ENCODE peak calls at places on chromosome 1, in six cellular contexts. One of them, this sample, is unnamed. For H3K27me3, the result is how much of the 10 kb centered on the place peaks cover.

GRCh38 chr1:23613191-23614126 is 54.2 kb upstream of the ID3 start:
- DNase-seq in CD8-positive, alpha-beta T cell: peak
- DNase-seq in BJ: no peak
- DNase-seq in cardiac muscle cell: no peak
- DNase-seq in left ventricle myocardium inferior: no peak
- DNase-seq in heart left ventricle: no peak
- DNase-seq in this sample: no peak

GRCh38 chr1:228272831-228273571 is 65.2 kb downstream of the OBSCN start:
- DNase-seq in BJ: no peak
- DNase-seq in heart left ventricle: peak
- DNase-seq in cardiac muscle cell: no peak
- DNase-seq in left ventricle myocardium inferior: peak
- DNase-seq in CD8-positive, alpha-beta T cell: no peak
- DNase-seq in this sample: no peak

GRCh38 chr1:8348777-8349472 is 31.0 kb downstream of the SLC45A1 start:
- DNase-seq in cardiac muscle cell: peak
- DNase-seq in BJ: no peak
- DNase-seq in CD8-positive, alpha-beta T cell: peak
- DNase-seq in left ventricle myocardium inferior: peak
- DNase-seq in heart left ventricle: peak
- DNase-seq in this sample: no peak

GRCh38 chr1:170495006-170495405 is 37.0 kb upstream of the GORAB start:
- DNase-seq in heart left ventricle: no peak
- DNase-seq in left ventricle myocardium inferior: no peak
- DNase-seq in CD8-positive, alpha-beta T cell: no peak
- DNase-seq in cardiac muscle cell: no peak
- DNase-seq in BJ: no peak
- DNase-seq in this sample: no peak

GRCh38 chr1:4318720-4319119 is 335.7 kb upstream of the AJAP1 start:
- DNase-seq in cardiac muscle cell: no peak
- DNase-seq in CD8-positive, alpha-beta T cell: no peak
- DNase-seq in heart left ventricle: no peak
- DNase-seq in left ventricle myocardium inferior: no peak
- DNase-seq in BJ: no peak
- DNase-seq in this sample: no peak

GRCh38 chr1:228139406-228139930 is 611 bp upstream of the GUK1 start:
- DNase-seq in BJ: no peak
- DNase-seq in CD8-positive, alpha-beta T cell: no peak
- DNase-seq in cardiac muscle cell: no peak
- DNase-seq in left ventricle myocardium inferior: no peak
- DNase-seq in heart left ventricle: no peak
- DNase-seq in this sample: no peak

GRCh38 chr1:71641013-71641412 is 560.2 kb upstream of the ZRANB2 start:
- DNase-seq in CD8-positive, alpha-beta T cell: no peak
- DNase-seq in heart left ventricle: no peak
- DNase-seq in left ventricle myocardium inferior: no peak
- DNase-seq in BJ: no peak
- DNase-seq in cardiac muscle cell: no peak
- DNase-seq in this sample: no peak

GRCh38 chr1:45522324-45523104 is 830 bp upstream of the PRDX1 start:
- DNase-seq in CD8-positive, alpha-beta T cell: no peak
- DNase-seq in BJ: peak
- DNase-seq in cardiac muscle cell: no peak
- DNase-seq in heart left ventricle: no peak
- DNase-seq in left ventricle myocardium inferior: no peak
- DNase-seq in this sample: no peak

GRCh38 chr1:66981679-66982078 is 56.9 kb downstream of the MIER1 start:
- DNase-seq in BJ: no peak
- DNase-seq in cardiac muscle cell: no peak
- DNase-seq in heart left ventricle: peak
- DNase-seq in CD8-positive, alpha-beta T cell: peak
- DNase-seq in left ventricle myocardium inferior: no peak
- DNase-seq in this sample: no peak

GRCh38 chr1:96999191-96999590 is 277.6 kb downstream of the PTBP2 start:
- DNase-seq in heart left ventricle: no peak
- DNase-seq in left ventricle myocardium inferior: no peak
- DNase-seq in BJ: no peak
- DNase-seq in CD8-positive, alpha-beta T cell: no peak
- DNase-seq in cardiac muscle cell: no peak
- DNase-seq in this sample: no peak

GRCh38 chr1:233341117-233341516 is 13.6 kb downstream of the MAP3K21 start:
- DNase-seq in heart left ventricle: no peak
- DNase-seq in cardiac muscle cell: no peak
- DNase-seq in BJ: no peak
- DNase-seq in left ventricle myocardium inferior: no peak
- DNase-seq in CD8-positive, alpha-beta T cell: no peak
- DNase-seq in this sample: no peak

GRCh38 chr1:215529111-215529510 is 38.0 kb upstream of the KCTD3 start:
- DNase-seq in left ventricle myocardium inferior: no peak
- DNase-seq in CD8-positive, alpha-beta T cell: no peak
- DNase-seq in BJ: no peak
- DNase-seq in heart left ventricle: no peak
- DNase-seq in cardiac muscle cell: no peak
- DNase-seq in this sample: no peak

GRCh38 chr1:235295902-235296350 is 32.1 kb downstream of the ARID4B start:
- DNase-seq in left ventricle myocardium inferior: no peak
- DNase-seq in BJ: no peak
- DNase-seq in CD8-positive, alpha-beta T cell: no peak
- DNase-seq in cardiac muscle cell: no peak
- DNase-seq in heart left ventricle: no peak
- DNase-seq in this sample: peak

GRCh38 chr1:3902546-3902945 is 2.5 kb upstream of the C1orf174 start:
- DNase-seq in CD8-positive, alpha-beta T cell: no peak
- DNase-seq in heart left ventricle: no peak
- DNase-seq in BJ: no peak
- DNase-seq in cardiac muscle cell: no peak
- DNase-seq in left ventricle myocardium inferior: no peak
- DNase-seq in this sample: no peak

GRCh38 chr1:56153276-56153675 is 426.1 kb downstream of the PLPP3 start:
- DNase-seq in left ventricle myocardium inferior: no peak
- DNase-seq in heart left ventricle: no peak
- DNase-seq in CD8-positive, alpha-beta T cell: no peak
- DNase-seq in BJ: no peak
- DNase-seq in cardiac muscle cell: no peak
- DNase-seq in this sample: no peak

GRCh38 chr1:30805301-30806003 is 47.9 kb upstream of the LAPTM5 start:
- DNase-seq in CD8-positive, alpha-beta T cell: no peak
- DNase-seq in BJ: no peak
- DNase-seq in left ventricle myocardium inferior: no peak
- DNase-seq in cardiac muscle cell: no peak
- DNase-seq in heart left ventricle: no peak
- DNase-seq in this sample: no peak

GRCh38 chr1:154727409-154727808 is 119.4 kb upstream of the ADAR start:
- DNase-seq in left ventricle myocardium inferior: no peak
- DNase-seq in CD8-positive, alpha-beta T cell: no peak
- DNase-seq in cardiac muscle cell: no peak
- DNase-seq in heart left ventricle: no peak
- DNase-seq in BJ: no peak
- DNase-seq in this sample: no peak

GRCh38 chr1:221565718-221566117 is 176.2 kb downstream of the DUSP10 start:
- DNase-seq in CD8-positive, alpha-beta T cell: no peak
- DNase-seq in cardiac muscle cell: peak
- DNase-seq in heart left ventricle: no peak
- DNase-seq in BJ: no peak
- DNase-seq in left ventricle myocardium inferior: no peak
- DNase-seq in this sample: no peak

GRCh38 chr1:207863893-207864535 is 46.9 kb downstream of the CD34 start:
- DNase-seq in CD8-positive, alpha-beta T cell: peak
- DNase-seq in heart left ventricle: no peak
- DNase-seq in cardiac muscle cell: no peak
- DNase-seq in left ventricle myocardium inferior: no peak
- DNase-seq in BJ: no peak
- DNase-seq in this sample: no peak

GRCh38 chr1:76425843-76426145 is 351.2 kb downstream of the ST6GALNAC3 start:
- DNase-seq in heart left ventricle: no peak
- DNase-seq in BJ: no peak
- DNase-seq in CD8-positive, alpha-beta T cell: no peak
- DNase-seq in cardiac muscle cell: no peak
- DNase-seq in left ventricle myocardium inferior: no peak
- DNase-seq in this sample: no peak

GRCh38 chr1:11817192-11817591 is 11.2 kb downstream of the CLCN6 start:
- DNase-seq in BJ: no peak
- DNase-seq in CD8-positive, alpha-beta T cell: no peak
- DNase-seq in heart left ventricle: no peak
- DNase-seq in cardiac muscle cell: no peak
- DNase-seq in left ventricle myocardium inferior: no peak
- DNase-seq in this sample: no peak

GRCh38 chr1:161082996-161083742 is 6.2 kb downstream of the NECTIN4 start:
- DNase-seq in heart left ventricle: no peak
- DNase-seq in BJ: peak
- DNase-seq in left ventricle myocardium inferior: peak
- DNase-seq in CD8-positive, alpha-beta T cell: no peak
- DNase-seq in cardiac muscle cell: no peak
- DNase-seq in this sample: peak

GRCh38 chr1:64090436-64090835 is 113.0 kb upstream of the UBE2U start:
- DNase-seq in BJ: no peak
- DNase-seq in left ventricle myocardium inferior: no peak
- DNase-seq in CD8-positive, alpha-beta T cell: no peak
- DNase-seq in cardiac muscle cell: no peak
- DNase-seq in heart left ventricle: no peak
- DNase-seq in this sample: no peak

GRCh38 chr1:100627018-100627716 is 89.2 kb downstream of the GPR88 start:
- DNase-seq in heart left ventricle: no peak
- DNase-seq in BJ: no peak
- DNase-seq in cardiac muscle cell: no peak
- DNase-seq in CD8-positive, alpha-beta T cell: no peak
- DNase-seq in left ventricle myocardium inferior: no peak
- DNase-seq in this sample: no peak

GRCh38 chr1:159341736-159342135 is 39.6 kb downstream of the FCER1A start:
- DNase-seq in left ventricle myocardium inferior: no peak
- DNase-seq in heart left ventricle: no peak
- DNase-seq in cardiac muscle cell: no peak
- DNase-seq in BJ: no peak
- DNase-seq in CD8-positive, alpha-beta T cell: no peak
- DNase-seq in this sample: no peak

GRCh38 chr1:234505774-234506114 is 26.8 kb upstream of the TARBP1 start:
- DNase-seq in left ventricle myocardium inferior: no peak
- DNase-seq in BJ: peak
- DNase-seq in cardiac muscle cell: no peak
- DNase-seq in CD8-positive, alpha-beta T cell: no peak
- DNase-seq in heart left ventricle: no peak
- DNase-seq in this sample: no peak

GRCh38 chr1:91699339-91699970 is 186.5 kb downstream of the TGFBR3 start:
- DNase-seq in CD8-positive, alpha-beta T cell: no peak
- DNase-seq in left ventricle myocardium inferior: peak
- DNase-seq in BJ: peak
- DNase-seq in heart left ventricle: peak
- DNase-seq in cardiac muscle cell: peak
- DNase-seq in this sample: no peak

GRCh38 chr1:155801149-155801548 is 55.9 kb downstream of the GON4L start:
- DNase-seq in CD8-positive, alpha-beta T cell: no peak
- DNase-seq in BJ: no peak
- DNase-seq in left ventricle myocardium inferior: no peak
- DNase-seq in cardiac muscle cell: no peak
- DNase-seq in heart left ventricle: no peak
- DNase-seq in this sample: no peak

GRCh38 chr1:81834921-81835698 is 34.4 kb downstream of the ADGRL2 start:
- DNase-seq in left ventricle myocardium inferior: peak
- DNase-seq in BJ: no peak
- DNase-seq in cardiac muscle cell: no peak
- DNase-seq in heart left ventricle: peak
- DNase-seq in CD8-positive, alpha-beta T cell: no peak
- DNase-seq in this sample: no peak

GRCh38 chr1:10980841-10981727 is 31.4 kb upstream of the TARDBP start:
- DNase-seq in CD8-positive, alpha-beta T cell: no peak
- DNase-seq in left ventricle myocardium inferior: peak
- DNase-seq in cardiac muscle cell: no peak
- DNase-seq in BJ: peak
- DNase-seq in heart left ventricle: no peak
- DNase-seq in this sample: no peak

GRCh38 chr1:15412843-15413242 is 3.2 kb downstream of the EFHD2 start:
- DNase-seq in CD8-positive, alpha-beta T cell: no peak
- DNase-seq in BJ: no peak
- DNase-seq in left ventricle myocardium inferior: no peak
- DNase-seq in heart left ventricle: no peak
- DNase-seq in cardiac muscle cell: no peak
- DNase-seq in this sample: no peak

GRCh38 chr1:39080269-39080826 is 54.2 kb downstream of the NDUFS5 start:
- DNase-seq in left ventricle myocardium inferior: no peak
- DNase-seq in heart left ventricle: no peak
- DNase-seq in cardiac muscle cell: no peak
- DNase-seq in BJ: no peak
- DNase-seq in CD8-positive, alpha-beta T cell: no peak
- DNase-seq in this sample: no peak
- H3K4me3 ChIP-seq in left ventricle myocardium inferior: peak
- H3K4me3 ChIP-seq in heart left ventricle: no peak
- H3K4me3 ChIP-seq in cardiac muscle cell: peak
- H3K4me3 ChIP-seq in BJ: no peak
- H3K4me3 ChIP-seq in CD8-positive, alpha-beta T cell: no peak
- H3K4me3 ChIP-seq in this sample: no peak

GRCh38 chr1:89429062-89429461 is 65.2 kb downstream of the GBP6 start:
- DNase-seq in BJ: no peak
- DNase-seq in left ventricle myocardium inferior: no peak
- DNase-seq in cardiac muscle cell: no peak
- DNase-seq in CD8-positive, alpha-beta T cell: no peak
- DNase-seq in heart left ventricle: no peak
- DNase-seq in this sample: no peak

GRCh38 chr1:89425056-89425455 is 61.2 kb downstream of the GBP6 start:
- DNase-seq in left ventricle myocardium inferior: no peak
- DNase-seq in heart left ventricle: no peak
- DNase-seq in BJ: no peak
- DNase-seq in CD8-positive, alpha-beta T cell: no peak
- DNase-seq in cardiac muscle cell: no peak
- DNase-seq in this sample: no peak
- H3K27me3 ChIP-seq in left ventricle myocardium inferior: under half
- H3K27me3 ChIP-seq in heart left ventricle: under half
- H3K27me3 ChIP-seq in BJ: under half
- H3K27me3 ChIP-seq in CD8-positive, alpha-beta T cell: under half
- H3K27me3 ChIP-seq in cardiac muscle cell: under half
- H3K27me3 ChIP-seq in this sample: under half

DNA sequence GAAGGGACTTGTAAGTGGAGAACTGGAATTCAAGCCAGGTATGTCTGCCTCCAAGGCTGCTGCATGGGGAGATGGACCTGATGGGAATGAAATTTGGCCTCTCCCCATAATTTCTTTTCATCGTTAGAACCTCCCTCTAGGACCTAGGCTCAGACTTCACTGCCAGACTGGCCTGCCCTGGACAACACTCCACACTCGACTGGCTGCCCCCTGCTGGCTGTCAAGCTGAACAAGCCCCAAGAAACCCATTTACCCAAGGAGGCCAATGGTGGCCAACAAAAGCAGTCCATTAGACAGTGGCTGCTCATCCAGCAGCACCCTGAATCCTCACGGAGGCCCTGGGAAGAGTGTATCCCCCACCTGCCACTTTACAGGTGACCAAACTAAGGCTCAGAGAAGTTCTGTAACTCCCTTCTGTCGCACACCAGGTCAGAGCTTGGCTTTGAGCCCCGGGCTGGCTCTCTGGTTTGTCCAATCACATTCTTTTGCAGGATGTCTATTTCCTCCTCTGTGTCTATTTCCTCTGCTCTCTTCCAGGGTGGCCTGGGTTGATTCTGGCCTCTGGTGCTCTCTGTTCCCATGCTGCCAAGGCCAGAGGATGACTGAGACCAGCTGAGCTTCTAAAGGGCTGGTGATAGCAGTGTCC is 3.8 kb downstream of the RNF186 start:
- DNase-seq in heart left ventricle: no peak
- DNase-seq in CD8-positive, alpha-beta T cell: peak
- DNase-seq in cardiac muscle cell: peak
- DNase-seq in BJ: no peak
- DNase-seq in left ventricle myocardium inferior: peak
- DNase-seq in this sample: no peak
- TF ChIP-seq CTCF in heart left ventricle: peak
- TF ChIP-seq CTCF in CD8-positive, alpha-beta T cell: no peak
- TF ChIP-seq CTCF in cardiac muscle cell: peak
- TF ChIP-seq CTCF in BJ: peak
- TF ChIP-seq CTCF in left ventricle myocardium inferior: peak
- TF ChIP-seq CTCF in this sample: peak

GRCh38 chr1:46635205-46635604 is 18.6 kb upstream of the MOB3C start:
- DNase-seq in heart left ventricle: no peak
- DNase-seq in left ventricle myocardium inferior: no peak
- DNase-seq in BJ: no peak
- DNase-seq in CD8-positive, alpha-beta T cell: no peak
- DNase-seq in cardiac muscle cell: no peak
- DNase-seq in this sample: no peak
- H3K4me3 ChIP-seq in heart left ventricle: no peak
- H3K4me3 ChIP-seq in left ventricle myocardium inferior: no peak
- H3K4me3 ChIP-seq in BJ: no peak
- H3K4me3 ChIP-seq in CD8-positive, alpha-beta T cell: no peak
- H3K4me3 ChIP-seq in cardiac muscle cell: no peak
- H3K4me3 ChIP-seq in this sample: no peak